ENCODE peak calls at places on chromosomes 16 and 17, in six cellular contexts. I, Q, F, M, K and U are unnamed samples.

GRCh38 chr16:30889721-30890120 is 4.2 kb downstream of the BCL7C start:
- DNase-seq in I (no peak), Q (no peak), F (no peak), M (no peak), K (no peak), U (no peak)

GRCh38 chr17:63295288-63295687 is 150.8 kb downstream of the CYB561 start:
- DNase-seq in I (no peak), Q (no peak), F (no peak), M (no peak), K (no peak), U (no peak)

GRCh38 chr17:80991645-80992076 is at the start of gene CHMP6:
- DNase-seq in I (peak; percentile 79), Q (peak; percentile 48), F (peak; percentile 71), M (peak; percentile 77), K (peak; percentile 87), U (no peak)

GRCh38 chr17:77647531-77647930 is 311.0 kb upstream of the TNRC6C start:
- DNase-seq in I (no peak), Q (no peak), F (no peak), M (no peak), K (no peak), U (no peak)

GRCh38 chr17:7336240-7337175 is at the start of gene ACAP1:
- DNase-seq in I (peak; percentile 53), Q (no peak), F (no peak), M (no peak), K (no peak), U (no peak)

GRCh38 chr17:1511756-1512321 is 4.6 kb downstream of the INPP5K start:
- DNase-seq in I (peak; percentile 60), Q (no peak), F (no peak), M (peak; percentile 79), K (no peak), U (no peak)

GRCh38 chr17:39082482-39082881 is 69.0 kb downstream of the PLXDC1 start:
- DNase-seq in I (no peak), Q (no peak), F (no peak), M (no peak), K (no peak), U (no peak)

GRCh38 chr17:8384801-8385335 is 1.9 kb upstream of the RPL26 start:
- DNase-seq in I (no peak), Q (no peak), F (no peak), M (peak; percentile 73), K (no peak), U (peak; percentile 60)

GRCh38 chr17:64020068-64020766 is at the start of gene ICAM2:
- DNase-seq in I (peak; percentile 68), Q (no peak), F (no peak), M (no peak), K (peak; percentile 55), U (no peak)

GRCh38 chr17:3770471-3770870 is 30.5 kb downstream of the ITGAE start:
- DNase-seq in I (no peak), Q (no peak), F (no peak), M (no peak), K (no peak), U (no peak)

GRCh38 chr17:19928299-19928698 is 49.3 kb downstream of the AKAP10 start:
- DNase-seq in I (no peak), Q (no peak), F (no peak), M (no peak), K (no peak), U (no peak)

GRCh38 chr16:86590501-86591144 is 12.3 kb downstream of the FOXL1 start:
- DNase-seq in I (no peak), Q (no peak), F (no peak), M (peak; percentile 91), K (no peak), U (no peak)

GRCh38 chr17:67256075-67256732 is 11.2 kb upstream of the HELZ start:
- DNase-seq in I (no peak), Q (no peak), F (no peak), M (no peak), K (no peak), U (no peak)

GRCh38 chr17:64084086-64084939 is 45.6 kb downstream of the ERN1 start:
- DNase-seq in I (peak; percentile 39), Q (no peak), F (no peak), M (peak; percentile 72), K (no peak), U (no peak)

GRCh38 chr16:12719972-12720371 is 83.7 kb downstream of the CPPED1 start:
- DNase-seq in I (no peak), Q (no peak), F (no peak), M (no peak), K (no peak), U (no peak)

GRCh38 chr16:88306860-88307545 is 75.8 kb upstream of the ZNF469 start:
- DNase-seq in I (no peak), Q (no peak), F (no peak), M (peak; percentile 37), K (no peak), U (no peak)

GRCh38 chr17:4980644-4981216 is 6.7 kb downstream of the CAMTA2 start:
- DNase-seq in I (no peak), Q (peak; percentile 69), F (peak; percentile 24), M (peak; percentile 57), K (no peak), U (no peak)

GRCh38 chr16:89350701-89351380 is 133.3 kb downstream of the ZNF778 start:
- DNase-seq in I (no peak), Q (no peak), F (no peak), M (peak; percentile 64), K (no peak), U (no peak)